ENCODE peak calls at places on chromosomes 16 and 17, in six cellular contexts. F is GM03348; P is thoracic aorta; L is GM04504; M is dermis microvascular lymphatic vessel endothelial cell; R is effector memory CD8-positive, alpha-beta T cell. Y is an unnamed sample.

GRCh38 chr16:87319997-87320491 is 2.9 kb upstream of the C16orf95 start:
- DNase-seq in F (no peak), P (no peak), L (no peak), M (peak), R (no peak), Y (no peak)

GRCh38 chr16:75591001-75591852 is 25.0 kb downstream of the GABARAPL2 start:
- DNase-seq in F (peak), P (peak), L (peak), M (peak), R (no peak), Y (no peak)

GRCh38 chr17:28196637-28197036 is 122.4 kb upstream of the TMEM97 start:
- DNase-seq in F (no peak), P (no peak), L (no peak), M (no peak), R (no peak), Y (no peak)

GRCh38 chr17:67442787-67443624 is 65.9 kb downstream of the PITPNC1 start:
- DNase-seq in F (no peak), P (no peak), L (no peak), M (no peak), R (no peak), Y (no peak)

GRCh38 chr17:78808106-78808635 is 26.1 kb upstream of the CYTH1 start:
- DNase-seq in F (no peak), P (no peak), L (no peak), M (no peak), R (no peak), Y (no peak)

GRCh38 chr17:75268931-75269330 is 2.1 kb downstream of the MIF4GD start:
- DNase-seq in F (no peak), P (no peak), L (no peak), M (no peak), R (no peak), Y (no peak)

GRCh38 chr17:40551091-40551873 is 14.0 kb downstream of the CCR7 start:
- DNase-seq in F (peak), P (no peak), L (peak), M (no peak), R (no peak), Y (peak)

GRCh38 chr17:60720763-60721531 is 43.3 kb downstream of the BCAS3 start:
- DNase-seq in F (peak), P (no peak), L (no peak), M (peak), R (peak), Y (peak)

GRCh38 chr16:278863-279366 is 1.5 kb upstream of the ARHGDIG start:
- DNase-seq in F (no peak), P (no peak), L (no peak), M (peak), R (peak), Y (no peak)

GRCh38 chr17:82781894-82782274 is 30.0 kb downstream of the TBCD start:
- DNase-seq in F (peak), P (peak), L (peak), M (peak), R (peak), Y (peak)

GRCh38 chr16:19438739-19439138 is 21.1 kb downstream of the TMC5 start:
- DNase-seq in F (no peak), P (no peak), L (no peak), M (no peak), R (no peak), Y (no peak)

GRCh38 chr16:85354623-85355514 is 242.6 kb upstream of the CIBAR2 start:
- DNase-seq in F (peak), P (no peak), L (peak), M (no peak), R (no peak), Y (peak)

GRCh38 chr17:3738562-3739295 is 15.0 kb downstream of the HASPIN start:
- DNase-seq in F (no peak), P (no peak), L (no peak), M (no peak), R (peak), Y (no peak)

GRCh38 chr17:49316889-49317288 is 45.2 kb downstream of the ZNF652 start:
- DNase-seq in F (no peak), P (no peak), L (no peak), M (no peak), R (no peak), Y (no peak)

GRCh38 chr16:31350275-31351005 is 4.5 kb upstream of the ITGAX start:
- DNase-seq in F (no peak), P (no peak), L (no peak), M (no peak), R (no peak), Y (no peak)

GRCh38 chr16:47705268-47705667 is 244.1 kb downstream of the PHKB start:
- DNase-seq in F (no peak), P (no peak), L (no peak), M (no peak), R (no peak), Y (no peak)

GRCh38 chr16:72066747-72067146 is 3.7 kb downstream of the HPR start:
- DNase-seq in F (peak), P (no peak), L (peak), M (peak), R (no peak), Y (no peak)

GRCh38 chr16:61370564-61370963 is 665.7 kb downstream of the CDH8 start:
- DNase-seq in F (no peak), P (no peak), L (no peak), M (no peak), R (no peak), Y (no peak)

Y was measured in T1000.